ENCODE peak calls at places on chromosomes 7 and 10, in six cellular contexts. U is activated CD4-positive, alpha-beta T cell treated with anti-CD3 and anti-CD28 coated beads, Interleukin-2, amount 10 ng/mL, durations not matched to agents 7 days and 5 days; X is activated naive CD4-positive, alpha-beta T cell treated with anti-CD3 and anti-CD28 coated beads, Interleukin-2, amount 50 U/mL, for 72 hours; J is NCI-H2171 treated with DMSO at 0.1 percent for 48 hours; E is right lobe of liver; V is IMR-90. K is an unnamed sample.

GRCh38 chr10:101889256-101890210 is 45.9 kb upstream of the KCNIP2 start:
- DNase-seq in U (peak; percentile 82), X (no peak), J (peak; percentile 32), E (peak; percentile 63), V (peak; percentile 78), K (peak; percentile 49)

GRCh38 chr10:101485681-101486554 is 102.1 kb downstream of the POLL start:
- DNase-seq in U (no peak), X (no peak), J (peak; percentile 61), E (peak; percentile 59), V (no peak), K (no peak)

GRCh38 chr10:88879754-88880286 is at the start of gene STAMBPL1:
- DNase-seq in U (peak; percentile 85), X (peak; percentile 80), J (no peak), E (no peak), V (no peak), K (peak; percentile 57)

GRCh38 chr10:26781797-26782196 is 79.0 kb downstream of the ABI1 start:
- DNase-seq in U (no peak), X (no peak), J (no peak), E (no peak), V (peak; percentile 38), K (no peak)

GRCh38 chr7:41399171-41399570 is 303.7 kb downstream of the INHBA start:
- DNase-seq in U (no peak), X (no peak), J (no peak), E (no peak), V (peak; percentile 19), K (no peak)

GRCh38 chr7:123749537-123749857 is 694 bp upstream of the WASL start:
- DNase-seq in U (peak; percentile 42), X (no peak), J (no peak), E (no peak), V (peak; percentile 67), K (no peak)

GRCh38 chr10:14617850-14618249 is 156.8 kb downstream of the FAM107B start:
- DNase-seq in U (no peak), X (no peak), J (no peak), E (no peak), V (peak; percentile 45), K (no peak)

GRCh38 chr10:24483701-24484100 is 240.0 kb downstream of the ARHGAP21 start:
- DNase-seq in U (peak; percentile 25), X (no peak), J (no peak), E (no peak), V (peak; percentile 28), K (no peak)

GRCh38 chr10:97067716-97068391 is 117.9 kb downstream of the SLIT1 start:
- DNase-seq in U (no peak), X (no peak), J (no peak), E (no peak), V (no peak), K (no peak)

GRCh38 chr7:27235387-27236052 is 7.1 kb upstream of the EVX1 start:
- DNase-seq in U (no peak), X (no peak), J (peak; percentile 73), E (peak; percentile 61), V (no peak), K (no peak)

GRCh38 chr10:102009801-102010425 is 46.1 kb downstream of the ARMH3 start:
- DNase-seq in U (peak; percentile 62), X (no peak), J (peak; percentile 62), E (no peak), V (peak; percentile 93), K (no peak)

GRCh38 chr7:139648941-139649425 is 125.5 kb downstream of the CLEC2L start:
- DNase-seq in U (no peak), X (peak; percentile 77), J (no peak), E (no peak), V (no peak), K (no peak)

GRCh38 chr10:107206856-107207255 is 42.4 kb upstream of the SORCS1 start:
- DNase-seq in U (no peak), X (no peak), J (no peak), E (no peak), V (no peak), K (no peak)

GRCh38 chr10:22029450-22030236 is 26.1 kb upstream of the DNAJC1 start:
- DNase-seq in U (no peak), X (no peak), J (no peak), E (no peak), V (no peak), K (no peak)

GRCh38 chr10:120005408-120006280 is 113.1 kb downstream of the SEC23IP start:
- DNase-seq in U (no peak), X (no peak), J (peak; percentile 10), E (no peak), V (no peak), K (no peak)

GRCh38 chr7:44156453-44157010 is 15.4 kb upstream of the MYL7 start:
- DNase-seq in U (no peak), X (no peak), J (no peak), E (no peak), V (no peak), K (no peak)

GRCh38 chr10:103080891-103081581 is 112.0 kb downstream of the NT5C2 start:
- DNase-seq in U (no peak), X (no peak), J (no peak), E (no peak), V (no peak), K (no peak)